ENCODE peak calls at places on chromosomes 13 and 19, in six cellular contexts. X, E, N, P, G and Q are unnamed samples.

GRCh38 chr13:37652596-37652995 is 54.0 kb upstream of the POSTN start:
- DNase-seq in G (no peak), E (peak), P (no peak), X (no peak), N (no peak), Q (no peak)

GRCh38 chr13:31179754-31180153 is 18.1 kb upstream of the HSPH1 start:
- DNase-seq in E (no peak), G (no peak), N (no peak), P (no peak), X (no peak), Q (no peak)

GRCh38 chr19:46386996-46387712 is 26.2 kb downstream of the CCDC8 start:
- DNase-seq in G (no peak), X (no peak), E (no peak), N (no peak), P (no peak), Q (no peak)

GRCh38 chr19:47195462-47195861 is 35.5 kb downstream of the BBC3 start:
- DNase-seq in P (no peak), E (no peak), X (no peak), N (no peak), G (no peak), Q (no peak)

GRCh38 chr13:113275387-113275786 is 21.7 kb upstream of the LAMP1 start:
- DNase-seq in G (no peak), N (no peak), X (peak), E (peak), P (peak), Q (peak)

GRCh38 chr13:48731957-48732569 is 78.3 kb downstream of the CYSLTR2 start:
- DNase-seq in E (no peak), G (peak), P (peak), X (peak), N (peak), Q (no peak)

GRCh38 chr19:37452500-37453245 is 14.6 kb downstream of the ZNF569 start:
- DNase-seq in N (no peak), E (no peak), P (no peak), X (no peak), G (no peak), Q (no peak)

GRCh38 chr19:21322528-21322927 is 6.7 kb downstream of the ZNF708 start:
- DNase-seq in N (no peak), E (no peak), G (no peak), P (no peak), X (no peak), Q (no peak)

GRCh38 chr13:26914624-26915023 is 154.0 kb upstream of the GPR12 start:
- DNase-seq in P (no peak), N (no peak), X (no peak), G (no peak), E (no peak), Q (no peak)

GRCh38 chr13:51944428-51944827 is 66.8 kb downstream of the ATP7B start:
- DNase-seq in E (no peak), X (no peak), P (no peak), N (no peak), G (no peak), Q (no peak)

GRCh38 chr13:20654156-20654555 is 49.3 kb upstream of the IL17D start:
- DNase-seq in P (no peak), G (no peak), E (peak), N (no peak), X (no peak), Q (no peak)

GRCh38 chr19:49327878-49328544 is 3.0 kb upstream of the SLC6A16 start:
- DNase-seq in P (peak), N (no peak), X (peak), G (no peak), E (peak), Q (peak)

GRCh38 chr13:24217601-24218281 is 57.2 kb downstream of the SPATA13 start:
- DNase-seq in P (peak), E (no peak), X (peak), N (no peak), G (no peak), Q (peak)

GRCh38 chr13:52406629-52407028 is 657 bp upstream of the THSD1 start:
- DNase-seq in N (no peak), E (no peak), G (no peak), P (no peak), X (no peak), Q (no peak)

GRCh38 chr13:110836600-110836903 is 78.3 kb downstream of the ANKRD10 start:
- DNase-seq in N (no peak), X (no peak), E (no peak), G (no peak), P (no peak), Q (no peak)

GRCh38 chr19:5881543-5882299 is 11.4 kb upstream of the FUT5 start:
- DNase-seq in P (no peak), E (no peak), X (no peak), G (no peak), N (no peak), Q (no peak)

GRCh38 chr19:21202865-21203494 is 61.1 kb downstream of the ZNF431 start:
- DNase-seq in N (peak), X (peak), G (peak), P (peak), E (peak), Q (peak)

GRCh38 chr19:31110331-31110730 is 238.9 kb downstream of the TSHZ3 start:
- DNase-seq in E (peak), G (peak), P (peak), N (no peak), X (peak), Q (peak)

GRCh38 chr13:78383899-78384298 is 219.5 kb downstream of the POU4F1 start:
- DNase-seq in G (no peak), X (no peak), P (peak), N (no peak), E (no peak), Q (no peak)

GRCh38 chr13:111033172-111034133 is 81.7 kb upstream of the ARHGEF7 start:
- DNase-seq in G (no peak), N (no peak), E (no peak), X (no peak), P (no peak), Q (no peak)

GRCh38 chr13:41512441-41512840 is 55.1 kb downstream of the RGCC start:
- DNase-seq in P (no peak), E (no peak), X (no peak), N (no peak), G (no peak), Q (no peak)

GRCh38 chr19:32039446-32039845 is 306.0 kb upstream of the ZNF507 start:
- DNase-seq in E (no peak), P (no peak), N (no peak), X (no peak), G (no peak), Q (no peak)

GRCh38 chr13:19818223-19818842 is 35.6 kb upstream of the PSPC1 start:
- DNase-seq in N (peak), X (peak), P (peak), E (no peak), G (peak), Q (peak)

GRCh38 chr19:10007811-10008211 is 2.5 kb downstream of the COL5A3 start:
- DNase-seq in X (no peak), G (no peak), E (peak), N (no peak), P (no peak), Q (peak)

DNA sequence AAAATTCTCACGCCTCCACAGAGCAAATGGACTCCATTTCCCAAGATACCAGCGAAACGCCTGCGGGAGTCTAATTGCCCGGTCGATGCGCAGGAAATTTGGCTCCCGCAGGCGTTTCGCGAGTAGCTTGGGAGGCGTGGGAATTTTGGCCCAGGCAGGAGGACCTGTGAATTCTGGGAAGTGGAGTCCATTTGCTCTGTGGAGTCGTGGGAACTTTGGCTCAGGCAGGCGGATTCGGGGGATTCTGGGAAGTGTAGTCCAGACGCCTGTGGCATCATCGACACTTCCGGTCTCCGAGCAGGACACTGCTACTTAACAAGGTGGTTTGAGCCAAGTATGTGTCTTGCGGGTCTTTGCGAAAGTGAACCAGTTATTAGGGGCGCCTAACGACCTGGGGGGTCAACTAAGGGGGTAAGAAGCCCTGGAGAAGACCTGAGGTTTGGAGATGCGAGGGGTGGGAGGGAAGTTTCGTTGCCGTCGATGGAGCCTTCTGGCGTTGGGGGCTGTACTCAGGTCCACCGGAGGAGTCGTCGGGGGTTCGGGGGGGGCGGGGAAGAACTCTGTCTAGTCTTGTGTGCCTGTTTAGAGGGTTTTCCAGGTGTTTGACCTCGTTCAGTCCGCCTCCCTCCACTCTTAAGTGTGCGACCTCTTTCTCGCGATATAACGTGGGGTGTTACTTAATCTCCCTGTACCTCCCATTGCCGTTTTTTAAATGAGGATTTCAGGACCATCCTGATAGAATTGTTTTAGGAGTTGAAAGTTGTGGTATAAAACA is at the start of gene ZNF155:
- DNase-seq in P (peak), X (peak), G (peak), N (peak), E (peak), Q (peak)
- H4K8ac ChIP-seq in P (peak), X (no peak), G (no peak), N (no peak), E (peak), Q (peak)

DNA sequence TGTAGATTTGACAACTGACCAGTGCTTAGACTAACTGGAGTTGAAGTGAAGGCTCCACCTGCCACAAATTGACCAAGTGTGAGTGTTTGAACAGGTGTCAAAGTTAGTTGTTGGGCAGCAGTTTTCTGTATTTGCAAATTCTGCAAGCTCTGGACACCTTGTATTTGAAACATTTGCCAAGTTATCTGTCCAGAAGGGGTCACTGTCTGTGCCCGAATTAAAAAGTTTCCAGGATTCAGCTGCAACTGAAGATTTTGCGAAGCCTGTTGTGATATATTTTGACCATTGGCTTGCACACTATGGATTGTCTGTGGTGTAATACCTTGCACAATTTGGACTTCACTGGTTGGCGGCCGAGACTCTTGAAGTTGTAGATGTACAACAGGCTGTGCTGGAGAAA is 1690.7 kb downstream of the SLITRK5 start:
- DNase-seq in N (no peak), G (no peak), P (no peak), E (peak), X (no peak), Q (peak)
- H4K8ac ChIP-seq in N (no peak), G (no peak), P (no peak), E (no peak), X (no peak), Q (no peak)

GRCh38 chr13:43136940-43137574 is 113.7 kb downstream of the DNAJC15 start:
- DNase-seq in P (no peak), N (no peak), G (no peak), X (no peak), E (no peak), Q (no peak)
- H4K8ac ChIP-seq in P (no peak), N (no peak), G (no peak), X (no peak), E (no peak), Q (no peak)

GRCh38 chr13:67829641-67830040 is 599.5 kb upstream of the PCDH9 start:
- DNase-seq in G (no peak), E (no peak), P (peak), N (no peak), X (no peak), Q (no peak)
- H4K8ac ChIP-seq in G (no peak), E (no peak), P (no peak), N (no peak), X (no peak), Q (no peak)

GRCh38 chr19:55468054-55468393 is 3.5 kb upstream of the C19orf85 start:
- DNase-seq in X (no peak), G (no peak), E (no peak), N (no peak), P (no peak), Q (no peak)
- H4K8ac ChIP-seq in X (no peak), G (peak), E (peak), N (no peak), P (no peak), Q (peak)

GRCh38 chr13:109652536-109652935 is 133.8 kb downstream of the IRS2 start:
- DNase-seq in X (no peak), P (no peak), G (no peak), E (peak), N (no peak), Q (peak)

GRCh38 chr13:109655611-109656010 is 130.8 kb downstream of the IRS2 start:
- DNase-seq in E (no peak), G (no peak), X (no peak), N (no peak), P (no peak), Q (no peak)

GRCh38 chr13:109657395-109657794 is 129.0 kb downstream of the IRS2 start:
- DNase-seq in P (no peak), G (no peak), X (no peak), E (no peak), N (no peak), Q (no peak)

GRCh38 chr13:109654341-109655205 is 131.8 kb downstream of the IRS2 start:
- DNase-seq in P (no peak), N (no peak), E (no peak), X (no peak), G (no peak), Q (peak)

GRCh38 chr13:109655206-109655600 is 131.2 kb downstream of the IRS2 start:
- DNase-seq in G (no peak), E (no peak), P (no peak), X (no peak), N (no peak), Q (peak)
- H4K8ac ChIP-seq in G (no peak), E (no peak), P (no peak), X (no peak), N (no peak), Q (no peak)

GRCh38 chr19:50725932-50726230 is 2.7 kb downstream of the CLEC11A start:
- DNase-seq in X (no peak), G (no peak), N (no peak), P (no peak), E (no peak), Q (no peak)
- H4K8ac ChIP-seq in X (no peak), G (no peak), N (no peak), P (no peak), E (peak), Q (no peak)

DNA sequence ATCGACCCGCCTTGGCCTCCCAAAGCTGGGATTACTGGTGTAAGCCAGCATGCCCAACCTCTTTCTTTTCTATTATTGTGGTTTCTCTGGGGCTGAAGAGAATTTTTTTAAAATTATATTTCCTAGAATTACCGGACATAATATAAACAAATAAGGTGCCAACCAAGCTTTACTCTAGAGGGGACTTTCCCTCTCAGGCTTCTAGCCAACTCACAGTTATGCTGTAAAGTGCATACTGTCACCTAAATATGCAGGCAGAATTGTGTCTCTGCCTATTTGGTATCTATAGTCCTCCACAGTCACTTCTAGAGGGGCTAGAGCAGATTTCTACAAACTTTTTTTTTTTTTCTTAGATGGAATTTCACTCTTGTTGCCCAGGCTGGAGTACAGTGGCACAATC is 41.6 kb upstream of the ZNF681 start:
- DNase-seq in X (no peak), G (no peak), N (no peak), P (no peak), E (no peak), Q (no peak)
- H4K8ac ChIP-seq in X (no peak), G (no peak), N (no peak), P (no peak), E (no peak), Q (no peak)

GRCh38 chr19:14496029-14496848 is at the start of gene GIPC1:
- DNase-seq in P (peak), E (peak), X (peak), G (peak), N (peak), Q (peak)
- H4K8ac ChIP-seq in P (no peak), E (peak), X (no peak), G (peak), N (no peak), Q (peak)

GRCh38 chr13:42970824-42971669 is 21.0 kb downstream of the EPSTI1 start:
- DNase-seq in G (no peak), E (peak), X (peak), N (peak), P (peak), Q (peak)

GRCh38 chr13:42968906-42969305 is 23.1 kb downstream of the EPSTI1 start:
- DNase-seq in E (no peak), G (no peak), N (no peak), X (peak), P (peak), Q (no peak)

GRCh38 chr13:42964681-42965305 is 27.2 kb downstream of the EPSTI1 start:
- DNase-seq in X (no peak), N (no peak), E (peak), G (no peak), P (no peak), Q (no peak)

GRCh38 chr13:42969558-42970172 is 22.4 kb downstream of the EPSTI1 start:
- DNase-seq in E (peak), P (peak), G (no peak), X (peak), N (peak), Q (peak)

DNA sequence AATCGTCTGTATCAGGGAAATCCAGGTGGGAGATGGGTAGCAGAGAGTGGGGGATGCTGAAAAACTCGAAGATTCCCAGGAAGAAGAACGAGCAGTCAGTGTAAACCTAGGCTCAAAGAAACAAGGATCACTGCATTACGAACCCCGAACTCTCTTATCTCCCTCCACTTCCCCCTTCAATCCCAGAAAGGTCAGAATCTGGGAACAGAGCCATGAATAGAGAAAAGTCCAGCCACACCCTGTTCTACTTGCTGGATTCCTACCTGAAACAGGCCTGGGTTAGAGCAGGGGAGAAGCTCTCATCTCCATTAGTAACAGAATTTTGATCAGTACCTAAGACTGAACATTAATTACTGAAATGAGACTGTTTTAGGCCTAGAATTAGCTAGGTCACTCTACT is 24.4 kb downstream of the EPSTI1 start:
- DNase-seq in E (no peak), P (no peak), X (no peak), N (no peak), G (no peak), Q (no peak)
- H4K8ac ChIP-seq in E (peak), P (no peak), X (no peak), N (no peak), G (no peak), Q (no peak)